ENCODE peak calls at places on chromosomes 4 and X, in seven cellular contexts. P is germinal center; C is sciatic nerve; M is hypothalamus; Z is dorsolateral prefrontal cortex; R is CD4-positive, CD25-positive, alpha-beta regulatory T cell; A is mesenteric fat pad. V is an unnamed sample.
A peak's percentile ranks its signal among the peaks of the same experiment; 100 is the strongest.

GRCh38 chr4:171130126-171130801 is 682.9 kb upstream of the GALNTL6 start:
- DNase-seq in R (no peak), M (no peak), C (no peak), A (no peak), Z (no peak), P (no peak), V (no peak)

GRCh38 chrX:79361192-79361870 is 5.8 kb downstream of the ITM2A start:
- DNase-seq in A (no peak), M (no peak), R (no peak), Z (no peak), P (no peak), C (no peak), V (no peak)

GRCh38 chrX:11398785-11399184 is 105.6 kb downstream of the AMELX start:
- DNase-seq in R (no peak), C (no peak), M (no peak), A (no peak), P (no peak), Z (no peak), V (no peak)

GRCh38 chr4:139450586-139450985 is 3.3 kb upstream of the RAB33B start:
- DNase-seq in R (no peak), P (no peak), Z (no peak), C (no peak), A (no peak), M (no peak), V (no peak)

GRCh38 chr4:153025402-153025801 is 89.3 kb downstream of the FHDC1 start:
- DNase-seq in P (no peak), Z (no peak), C (no peak), A (no peak), R (no peak), M (no peak), V (no peak)

GRCh38 chr4:171812377-171813194 is 618 bp upstream of the GALNTL6 start:
- DNase-seq in C (no peak), M (no peak), A (no peak), Z (no peak), R (no peak), P (no peak), V (peak; percentile 7)

GRCh38 chr4:24105183-24106039 is 215.6 kb upstream of the PPARGC1A start:
- DNase-seq in A (no peak), M (no peak), P (no peak), C (no peak), R (no peak), Z (peak; percentile 48), V (no peak)

GRCh38 chr4:84691170-84691691 is 108.3 kb downstream of the CDS1 start:
- DNase-seq in Z (peak; percentile 43), R (no peak), C (no peak), A (no peak), P (no peak), M (no peak), V (no peak)

GRCh38 chr4:6332669-6333050 is 63.0 kb downstream of the WFS1 start:
- DNase-seq in R (no peak), Z (no peak), M (no peak), P (no peak), A (no peak), C (no peak), V (no peak)

GRCh38 chr4:169128902-169129301 is 118.8 kb upstream of the CBR4 start:
- DNase-seq in M (no peak), P (no peak), A (no peak), Z (no peak), C (no peak), R (no peak), V (no peak)

GRCh38 chrX:20205927-20206708 is 60.6 kb downstream of the RPS6KA3 start:
- DNase-seq in R (no peak), P (peak; percentile 1), M (no peak), Z (no peak), A (no peak), C (no peak), V (peak; percentile 19)

GRCh38 chr4:139555705-139556070 is 331 bp downstream of the SETD7 start:
- DNase-seq in Z (peak; percentile 14), A (peak; percentile 91), P (peak; percentile 36), M (peak; percentile 57), C (peak; percentile 80), R (no peak), V (no peak)

GRCh38 chrX:31423575-31424284 is 351.9 kb upstream of the FTHL17 start:
- DNase-seq in P (peak; percentile 8), A (no peak), C (peak; percentile 66), Z (peak; percentile 27), M (peak; percentile 4), R (no peak), V (no peak)

GRCh38 chr4:114867291-114867690 is 246.1 kb downstream of the NDST4 start:
- DNase-seq in P (no peak), C (no peak), M (no peak), Z (no peak), A (no peak), R (no peak), V (no peak)

GRCh38 chr4:48341776-48342558 is 638 bp downstream of the SLAIN2 start:
- DNase-seq in M (peak; percentile 59), Z (peak; percentile 14), C (peak; percentile 79), P (peak; percentile 51), R (peak; percentile 32), A (peak; percentile 92), V (peak; percentile 52)

GRCh38 chr4:154184238-154184637 is 307.4 kb downstream of the DCHS2 start:
- DNase-seq in R (no peak), C (no peak), A (no peak), Z (no peak), M (no peak), P (no peak), V (no peak)

GRCh38 chr4:5686338-5686737 is 22.0 kb downstream of the EVC2 start:
- DNase-seq in A (no peak), R (no peak), Z (no peak), M (no peak), P (no peak), C (no peak), V (no peak)

GRCh38 chr4:169335331-169335730 is 64.6 kb upstream of the SH3RF1 start:
- DNase-seq in R (no peak), M (no peak), A (no peak), Z (no peak), P (no peak), C (no peak), V (no peak)

GRCh38 chrX:38154340-38154739 is 66.3 kb downstream of the SRPX start:
- DNase-seq in R (no peak), P (no peak), M (no peak), A (no peak), C (no peak), Z (no peak), V (no peak)

GRCh38 chr4:152992027-152992426 is 55.9 kb downstream of the FHDC1 start:
- DNase-seq in A (no peak), P (no peak), M (no peak), C (no peak), Z (no peak), R (no peak), V (no peak)

GRCh38 chr4:48962636-48963035 is 23.4 kb upstream of the CWH43 start:
- DNase-seq in A (no peak), C (no peak), R (no peak), P (no peak), M (no peak), Z (no peak), V (no peak)

GRCh38 chr4:110418641-110419040 is 57.3 kb upstream of the ENPEP start:
- DNase-seq in P (no peak), C (no peak), M (no peak), Z (no peak), A (no peak), R (no peak), V (no peak)

GRCh38 chrX:150771116-150771515 is 77.9 kb downstream of the MTMR1 start:
- DNase-seq in Z (no peak), C (no peak), M (no peak), R (no peak), P (no peak), A (no peak), V (no peak)

V was measured in GM20000.